ENCODE peak calls at places on chromosomes 1 and 21, in five cellular contexts. K is activated CD8-positive, alpha-beta T cell treated with anti-CD3 and anti-CD28 coated beads, Interleukin-2, amount 10 ng/mL, durations not matched to agents 7 days and 5 days; E is stimulated activated naive B cell treated with anti-CD40 and anti-IgM and Interleukin-4, amounts not matched to agents 10 μg/mL and 1 μg/mL and 100 μg/mL, for 72 hours; P is activated CD4-positive, CD25-positive, alpha-beta regulatory T cell treated with anti-CD3 and anti-CD28 coated beads, Interleukin-2, amount 50 U/mL, for 24 hours; Z is activated T-helper 17 cell treated with anti-CD3 and anti-CD28 coated beads, Interleukin-2, amount 50 U/mL, for 72 hours. O is an unnamed sample.

GRCh38 chr1:188249813-188250212 is 1421.1 kb downstream of the PLA2G4A start:
- ATAC-seq in K (no peak), E (no peak), P (no peak), Z (no peak), O (no peak)

GRCh38 chr1:25049190-25049589 is 119.1 kb upstream of the RUNX3 start:
- ATAC-seq in K (no peak), E (no peak), P (no peak), Z (no peak), O (no peak)

GRCh38 chr1:221972262-221973235 is 230.7 kb upstream of the DUSP10 start:
- ATAC-seq in K (no peak), E (no peak), P (no peak), Z (no peak), O (no peak)

GRCh38 chr1:240663160-240663879 is 51.4 kb upstream of the GREM2 start:
- ATAC-seq in K (no peak), E (no peak), P (no peak), Z (peak; percentile 45), O (no peak)

GRCh38 chr1:154492115-154492514 is 9.9 kb upstream of the TDRD10 start:
- ATAC-seq in K (no peak), E (peak; percentile 85), P (no peak), Z (peak; percentile 63), O (peak; percentile 75)

GRCh38 chr1:30081379-30082102 is 641.8 kb downstream of the MATN1 start:
- ATAC-seq in K (no peak), E (no peak), P (no peak), Z (no peak), O (no peak)

GRCh38 chr1:38092256-38092655 is 45.7 kb upstream of the POU3F1 start:
- ATAC-seq in K (no peak), E (no peak), P (no peak), Z (no peak), O (no peak)

GRCh38 chr1:230351983-230352382 is 74.1 kb downstream of the PGBD5 start:
- ATAC-seq in K (no peak), E (no peak), P (no peak), Z (no peak), O (no peak)

GRCh38 chr1:11462224-11462923 is 16.6 kb upstream of the DISP3 start:
- ATAC-seq in K (no peak), E (no peak), P (no peak), Z (no peak), O (no peak)

GRCh38 chr21:25385912-25386474 is 221.3 kb downstream of the MRPL39 start:
- ATAC-seq in K (peak; percentile 65), E (no peak), P (peak; percentile 32), Z (no peak), O (no peak)

GRCh38 chr1:46466477-46467182 is 23.0 kb upstream of the DMBX1 start:
- ATAC-seq in K (peak; percentile 64), E (peak; percentile 46), P (no peak), Z (peak; percentile 67), O (no peak)

GRCh38 chr1:85290826-85291225 is 14.4 kb upstream of the BCL10 start:
- ATAC-seq in K (no peak), E (no peak), P (no peak), Z (no peak), O (no peak)

GRCh38 chr1:96220644-96221043 is 500.9 kb upstream of the PTBP2 start:
- ATAC-seq in K (no peak), E (no peak), P (no peak), Z (no peak), O (no peak)

GRCh38 chr1:47478090-47478489 is 40.2 kb downstream of the FOXD2 start:
- ATAC-seq in K (no peak), E (no peak), P (no peak), Z (no peak), O (no peak)

GRCh38 chr1:57132993-57133614 is 167.3 kb upstream of the C8B start:
- ATAC-seq in K (no peak), E (no peak), P (no peak), Z (no peak), O (no peak)